ENCODE peak calls at places on chromosomes 1 and 21, in four cellular contexts. One of them, this sample, is unnamed.

GRCh38 chr1:163055531-163055930 is 13.6 kb upstream of the RGS4 start:
- DNase-seq in NCI-H1436 treated with DMSO at 0.1 percent for 48 hours: peak; percentile 98
- DNase-seq in iPS-NIHi11: no peak
- DNase-seq in effector CD4-positive, alpha-beta T cell: no peak
- DNase-seq in this sample: no peak

GRCh38 chr1:183310753-183311465 is 107.3 kb downstream of the NMNAT2 start:
- DNase-seq in NCI-H1436 treated with DMSO at 0.1 percent for 48 hours: no peak
- DNase-seq in iPS-NIHi11: no peak
- DNase-seq in effector CD4-positive, alpha-beta T cell: no peak
- DNase-seq in this sample: no peak

GRCh38 chr1:167435484-167435883 is 82.8 kb downstream of the CD247 start:
- DNase-seq in NCI-H1436 treated with DMSO at 0.1 percent for 48 hours: no peak
- DNase-seq in iPS-NIHi11: no peak
- DNase-seq in effector CD4-positive, alpha-beta T cell: no peak
- DNase-seq in this sample: no peak

GRCh38 chr1:41413748-41414281 is 52.6 kb downstream of the FOXO6 start:
- DNase-seq in NCI-H1436 treated with DMSO at 0.1 percent for 48 hours: no peak
- DNase-seq in iPS-NIHi11: no peak
- DNase-seq in effector CD4-positive, alpha-beta T cell: no peak
- DNase-seq in this sample: no peak

GRCh38 chr1:243364330-243364729 is 108.5 kb downstream of the SDCCAG8 start:
- DNase-seq in NCI-H1436 treated with DMSO at 0.1 percent for 48 hours: no peak
- DNase-seq in iPS-NIHi11: no peak
- DNase-seq in effector CD4-positive, alpha-beta T cell: no peak
- DNase-seq in this sample: no peak

GRCh38 chr1:111110197-111110899 is 29.5 kb downstream of the DRAM2 start:
- DNase-seq in NCI-H1436 treated with DMSO at 0.1 percent for 48 hours: no peak
- DNase-seq in iPS-NIHi11: no peak
- DNase-seq in effector CD4-positive, alpha-beta T cell: no peak
- DNase-seq in this sample: no peak

GRCh38 chr1:175250027-175250426 is 57.5 kb upstream of the KIAA0040 start:
- DNase-seq in NCI-H1436 treated with DMSO at 0.1 percent for 48 hours: no peak
- DNase-seq in iPS-NIHi11: peak; percentile 21
- DNase-seq in effector CD4-positive, alpha-beta T cell: no peak
- DNase-seq in this sample: no peak

GRCh38 chr21:19228241-19228640 is 824.7 kb upstream of the TMPRSS15 start:
- DNase-seq in NCI-H1436 treated with DMSO at 0.1 percent for 48 hours: no peak
- DNase-seq in iPS-NIHi11: no peak
- DNase-seq in effector CD4-positive, alpha-beta T cell: no peak
- DNase-seq in this sample: no peak

GRCh38 chr1:84936116-84936810 is 43.3 kb upstream of the LPAR3 start:
- DNase-seq in NCI-H1436 treated with DMSO at 0.1 percent for 48 hours: peak; percentile 0
- DNase-seq in iPS-NIHi11: peak; percentile 75
- DNase-seq in effector CD4-positive, alpha-beta T cell: peak; percentile 15
- DNase-seq in this sample: peak; percentile 46